ENCODE peak calls at places on chromosomes 1 and 21, in four cellular contexts. One of them, this sample, is unnamed.

GRCh38 chr1:8814870-8815269 is 2.6 kb downstream of the RERE start:
- DNase-seq in mucosa of gallbladder: no peak
- DNase-seq in GM06990: no peak
- DNase-seq in astrocyte of the spinal cord: no peak
- DNase-seq in this sample: no peak

GRCh38 chr1:7008975-7009740 is 223.9 kb downstream of the CAMTA1 start:
- DNase-seq in mucosa of gallbladder: no peak
- DNase-seq in GM06990: no peak
- DNase-seq in astrocyte of the spinal cord: no peak
- DNase-seq in this sample: no peak

GRCh38 chr1:159076753-159077656 is at the start of gene AIM2:
- DNase-seq in mucosa of gallbladder: peak; percentile 36
- DNase-seq in GM06990: peak; percentile 91
- DNase-seq in astrocyte of the spinal cord: no peak
- DNase-seq in this sample: peak; percentile 48

GRCh38 chr1:172762087-172762486 is 103.2 kb downstream of the FASLG start:
- DNase-seq in mucosa of gallbladder: no peak
- DNase-seq in GM06990: no peak
- DNase-seq in astrocyte of the spinal cord: no peak
- DNase-seq in this sample: no peak

GRCh38 chr1:35962952-35963351 is 32.0 kb downstream of the AGO3 start:
- DNase-seq in mucosa of gallbladder: no peak
- DNase-seq in GM06990: no peak
- DNase-seq in astrocyte of the spinal cord: no peak
- DNase-seq in this sample: no peak

GRCh38 chr1:67614511-67614934 is 70.5 kb upstream of the GADD45A start:
- DNase-seq in mucosa of gallbladder: no peak
- DNase-seq in GM06990: no peak
- DNase-seq in astrocyte of the spinal cord: no peak
- DNase-seq in this sample: no peak

GRCh38 chr1:171984262-171984661 is 143.0 kb downstream of the DNM3 start:
- DNase-seq in mucosa of gallbladder: peak; percentile 14
- DNase-seq in GM06990: no peak
- DNase-seq in astrocyte of the spinal cord: no peak
- DNase-seq in this sample: no peak

GRCh38 chr1:155195201-155196102 is 12.2 kb downstream of the THBS3 start:
- DNase-seq in mucosa of gallbladder: no peak
- DNase-seq in GM06990: no peak
- DNase-seq in astrocyte of the spinal cord: no peak
- DNase-seq in this sample: no peak

GRCh38 chr21:17492415-17493168 is 20.3 kb upstream of the CXADR start:
- DNase-seq in mucosa of gallbladder: no peak
- DNase-seq in GM06990: no peak
- DNase-seq in astrocyte of the spinal cord: no peak
- DNase-seq in this sample: no peak

GRCh38 chr1:100581096-100581705 is 43.3 kb downstream of the GPR88 start:
- DNase-seq in mucosa of gallbladder: no peak
- DNase-seq in GM06990: no peak
- DNase-seq in astrocyte of the spinal cord: no peak
- DNase-seq in this sample: no peak

GRCh38 chr1:119225270-119225669 is 84.8 kb upstream of the WARS2 start:
- DNase-seq in mucosa of gallbladder: no peak
- DNase-seq in GM06990: no peak
- DNase-seq in astrocyte of the spinal cord: no peak
- DNase-seq in this sample: no peak

GRCh38 chr21:35097525-35097924 is 48.4 kb upstream of the RUNX1 start:
- DNase-seq in mucosa of gallbladder: no peak
- DNase-seq in GM06990: no peak
- DNase-seq in astrocyte of the spinal cord: no peak
- DNase-seq in this sample: no peak

GRCh38 chr1:25523512-25523911 is 19.9 kb upstream of the LDLRAP1 start:
- DNase-seq in mucosa of gallbladder: no peak
- DNase-seq in GM06990: no peak
- DNase-seq in astrocyte of the spinal cord: no peak
- DNase-seq in this sample: no peak

GRCh38 chr1:47782414-47783165 is 214.6 kb downstream of the TRABD2B start:
- DNase-seq in mucosa of gallbladder: no peak
- DNase-seq in GM06990: no peak
- DNase-seq in astrocyte of the spinal cord: no peak
- DNase-seq in this sample: no peak

GRCh38 chr1:29832936-29833335 is 596.6 kb downstream of the PTPRU start:
- DNase-seq in mucosa of gallbladder: no peak
- DNase-seq in GM06990: no peak
- DNase-seq in astrocyte of the spinal cord: no peak
- DNase-seq in this sample: no peak

GRCh38 chr1:246210751-246211150 is 296.3 kb downstream of the SMYD3 start:
- DNase-seq in mucosa of gallbladder: no peak
- DNase-seq in GM06990: no peak
- DNase-seq in astrocyte of the spinal cord: no peak
- DNase-seq in this sample: no peak

GRCh38 chr1:99849413-99849743 is 783 bp upstream of the AGL start:
- DNase-seq in mucosa of gallbladder: no peak
- DNase-seq in GM06990: no peak
- DNase-seq in astrocyte of the spinal cord: peak; percentile 2
- DNase-seq in this sample: no peak

GRCh38 chr1:36732038-36732402 is 249.3 kb upstream of the CSF3R start:
- DNase-seq in mucosa of gallbladder: no peak
- DNase-seq in GM06990: no peak
- DNase-seq in astrocyte of the spinal cord: no peak
- DNase-seq in this sample: no peak

GRCh38 chr1:17255336-17255735 is 6.4 kb downstream of the PADI3 start:
- DNase-seq in mucosa of gallbladder: no peak
- DNase-seq in GM06990: no peak
- DNase-seq in astrocyte of the spinal cord: no peak
- DNase-seq in this sample: no peak

GRCh38 chr1:47650205-47650604 is 212.4 kb downstream of the FOXD2 start:
- DNase-seq in mucosa of gallbladder: peak; percentile 76
- DNase-seq in GM06990: no peak
- DNase-seq in astrocyte of the spinal cord: peak; percentile 86
- DNase-seq in this sample: no peak

GRCh38 chr1:30465096-30465495 is 258.3 kb downstream of the MATN1 start:
- DNase-seq in mucosa of gallbladder: no peak
- DNase-seq in GM06990: no peak
- DNase-seq in astrocyte of the spinal cord: no peak
- DNase-seq in this sample: no peak

GRCh38 chr1:222240536-222241181 is 307.2 kb downstream of the HHIPL2 start:
- DNase-seq in mucosa of gallbladder: no peak
- DNase-seq in GM06990: no peak
- DNase-seq in astrocyte of the spinal cord: peak; percentile 62
- DNase-seq in this sample: no peak

GRCh38 chr1:188169971-188170370 is 1341.2 kb downstream of the PLA2G4A start:
- DNase-seq in mucosa of gallbladder: no peak
- DNase-seq in GM06990: no peak
- DNase-seq in astrocyte of the spinal cord: no peak
- DNase-seq in this sample: no peak

GRCh38 chr1:153945131-153945794 is 1.3 kb downstream of the DENND4B start:
- DNase-seq in mucosa of gallbladder: peak; percentile 54
- DNase-seq in GM06990: peak; percentile 69
- DNase-seq in astrocyte of the spinal cord: peak; percentile 41
- DNase-seq in this sample: peak; percentile 82

GRCh38 chr1:115090547-115090946 is 1.2 kb upstream of the TSPAN2 start:
- DNase-seq in mucosa of gallbladder: no peak
- DNase-seq in GM06990: no peak
- DNase-seq in astrocyte of the spinal cord: peak; percentile 51
- DNase-seq in this sample: no peak

GRCh38 chr1:22876359-22877111 is 96.1 kb downstream of the LACTBL1 start:
- DNase-seq in mucosa of gallbladder: no peak
- DNase-seq in GM06990: no peak
- DNase-seq in astrocyte of the spinal cord: peak; percentile 77
- DNase-seq in this sample: no peak

GRCh38 chr1:94522304-94522703 is 19.3 kb downstream of the F3 start:
- DNase-seq in mucosa of gallbladder: no peak
- DNase-seq in GM06990: no peak
- DNase-seq in astrocyte of the spinal cord: peak; percentile 76
- DNase-seq in this sample: no peak

GRCh38 chr21:35585878-35586277 is 474.4 kb downstream of the SETD4 start:
- DNase-seq in mucosa of gallbladder: no peak
- DNase-seq in GM06990: no peak
- DNase-seq in astrocyte of the spinal cord: no peak
- DNase-seq in this sample: no peak

GRCh38 chr21:15978158-15978805 is 248.5 kb downstream of the USP25 start:
- DNase-seq in mucosa of gallbladder: no peak
- DNase-seq in GM06990: no peak
- DNase-seq in astrocyte of the spinal cord: peak; percentile 79
- DNase-seq in this sample: no peak

GRCh38 chr1:29824025-29824424 is 587.7 kb downstream of the PTPRU start:
- DNase-seq in mucosa of gallbladder: no peak
- DNase-seq in GM06990: no peak
- DNase-seq in astrocyte of the spinal cord: no peak
- DNase-seq in this sample: no peak

GRCh38 chr1:14977338-14977931 is 176.1 kb upstream of the TMEM51 start:
- DNase-seq in mucosa of gallbladder: no peak
- DNase-seq in GM06990: no peak
- DNase-seq in astrocyte of the spinal cord: no peak
- DNase-seq in this sample: no peak

GRCh38 chr21:14120091-14120734 is 90.5 kb downstream of the LIPI start:
- DNase-seq in mucosa of gallbladder: no peak
- DNase-seq in GM06990: no peak
- DNase-seq in astrocyte of the spinal cord: no peak
- DNase-seq in this sample: peak; percentile 38

GRCh38 chr1:223248001-223248786 is 105.1 kb upstream of the TLR5 start:
- DNase-seq in mucosa of gallbladder: peak; percentile 14
- DNase-seq in GM06990: no peak
- DNase-seq in astrocyte of the spinal cord: no peak
- DNase-seq in this sample: no peak

GRCh38 chr1:234473123-234473522 is 5.9 kb downstream of the TARBP1 start:
- DNase-seq in mucosa of gallbladder: no peak
- DNase-seq in GM06990: no peak
- DNase-seq in astrocyte of the spinal cord: peak; percentile 7
- DNase-seq in this sample: peak; percentile 13

GRCh38 chr1:185972096-185972875 is 238.1 kb downstream of the HMCN1 start:
- DNase-seq in mucosa of gallbladder: no peak
- DNase-seq in GM06990: no peak
- DNase-seq in astrocyte of the spinal cord: no peak
- DNase-seq in this sample: no peak

GRCh38 chr1:213898684-213899083 is 89.1 kb upstream of the PROX1 start:
- DNase-seq in mucosa of gallbladder: no peak
- DNase-seq in GM06990: no peak
- DNase-seq in astrocyte of the spinal cord: no peak
- DNase-seq in this sample: no peak

GRCh38 chr1:921011-921837 is 2.5 kb upstream of the SAMD11 start:
- DNase-seq in mucosa of gallbladder: peak; percentile 54
- DNase-seq in GM06990: peak; percentile 63
- DNase-seq in astrocyte of the spinal cord: peak; percentile 77
- DNase-seq in this sample: peak; percentile 76

GRCh38 chr1:220950576-220950975 is 71.3 kb downstream of the HLX start:
- DNase-seq in mucosa of gallbladder: no peak
- DNase-seq in GM06990: no peak
- DNase-seq in astrocyte of the spinal cord: no peak
- DNase-seq in this sample: no peak

This sample was measured in GM13976.